ENCODE peak calls at places on chromosomes 7 and 10, in five cellular contexts. M is ovary, V is sigmoid colon, C is A549, E is esophagus muscularis mucosa. Q is an unnamed sample.

GRCh38 chr7:79820387-79820786 is 314.2 kb upstream of the GNAI1 start:
- DNase-seq in E (no peak), M (peak; percentile 47), V (peak; percentile 60), C (no peak), Q (peak; percentile 26)

GRCh38 chr7:30728591-30729100 is 23.3 kb upstream of the INMT start:
- DNase-seq in V (no peak), C (no peak), M (no peak), E (no peak), Q (no peak)

GRCh38 chr7:149885191-149886017 is 11.6 kb downstream of the ATP6V0E2 start:
- DNase-seq in V (no peak), C (no peak), E (peak; percentile 62), M (peak; percentile 14), Q (no peak)

GRCh38 chr7:77525231-77525630 is 11.9 kb upstream of the PTPN12 start:
- DNase-seq in V (no peak), C (no peak), M (no peak), E (no peak), Q (no peak)

GRCh38 chr10:114332808-114333207 is 71.5 kb downstream of the AFAP1L2 start:
- DNase-seq in V (no peak), M (no peak), E (no peak), C (no peak), Q (no peak)

GRCh38 chr10:31619410-31620095 is 300.5 kb downstream of the ZEB1 start:
- DNase-seq in C (no peak), M (no peak), V (peak; percentile 70), E (no peak), Q (no peak)

GRCh38 chr7:96314402-96315108 is 7.3 kb downstream of the SLC25A13 start:
- DNase-seq in E (no peak), V (no peak), M (no peak), C (no peak), Q (no peak)

GRCh38 chr10:30786906-30787305 is 157.4 kb upstream of the LYZL2 start:
- DNase-seq in M (no peak), E (no peak), C (no peak), V (peak; percentile 54), Q (no peak)

GRCh38 chr10:92914478-92915066 is 66.3 kb downstream of the EXOC6 start:
- DNase-seq in M (peak; percentile 40), E (no peak), C (peak; percentile 53), V (no peak), Q (peak; percentile 50)

GRCh38 chr7:142508251-142508650 is 241.0 kb upstream of the PRSS1 start:
- DNase-seq in V (no peak), E (no peak), C (no peak), M (no peak), Q (peak; percentile 76)

GRCh38 chr7:27138987-27139334 is 4.5 kb downstream of the HOXA5 start:
- DNase-seq in C (no peak), M (no peak), E (no peak), V (no peak), Q (no peak)

GRCh38 chr10:70925377-70926214 is 37.2 kb upstream of the PCBD1 start:
- DNase-seq in M (peak; percentile 43), V (no peak), E (no peak), C (peak; percentile 49), Q (peak; percentile 41)

GRCh38 chr7:90271753-90272152 is 26.8 kb downstream of the CFAP69 start:
- DNase-seq in V (no peak), E (no peak), C (no peak), M (no peak), Q (no peak)

GRCh38 chr7:135704074-135704473 is 23.9 kb downstream of the SLC13A4 start:
- DNase-seq in E (no peak), M (no peak), V (no peak), C (no peak), Q (no peak)

GRCh38 chr7:155450828-155451521 is 7.0 kb upstream of the EN2 start:
- DNase-seq in E (no peak), V (no peak), C (no peak), M (no peak), Q (no peak)

GRCh38 chr10:87598700-87599099 is 61.0 kb upstream of the PAPSS2 start:
- DNase-seq in E (no peak), M (no peak), C (no peak), V (no peak), Q (no peak)

GRCh38 chr7:108425876-108426275 is 30.4 kb downstream of the NRCAM start:
- DNase-seq in C (no peak), V (no peak), M (no peak), E (no peak), Q (no peak)

GRCh38 chr7:1813394-1814088 is 143.5 kb downstream of the ELFN1 start:
- DNase-seq in E (peak; percentile 81), M (no peak), C (no peak), V (no peak), Q (no peak)

GRCh38 chr7:18770154-18770807 is 274.7 kb downstream of the HDAC9 start:
- DNase-seq in C (no peak), M (no peak), V (no peak), E (no peak), Q (no peak)

GRCh38 chr10:79468015-79468560 is 22.7 kb upstream of the ZCCHC24 start:
- DNase-seq in V (no peak), E (no peak), M (no peak), C (no peak), Q (no peak)

GRCh38 chr10:90806677-90807076 is 51.2 kb downstream of the HTR7 start:
- DNase-seq in M (no peak), E (no peak), C (no peak), V (no peak), Q (no peak)

GRCh38 chr7:7099584-7100014 is 82.7 kb upstream of the C1GALT1 start:
- DNase-seq in C (peak; percentile 28), V (peak; percentile 79), M (peak; percentile 75), E (no peak), Q (peak; percentile 28)

GRCh38 chr7:69018200-69018599 is 580.1 kb upstream of the AUTS2 start:
- DNase-seq in M (no peak), V (no peak), E (peak; percentile 75), C (no peak), Q (no peak)

GRCh38 chr10:114931072-114931679 is 6.8 kb upstream of the TRUB1 start:
- DNase-seq in C (no peak), V (no peak), M (no peak), E (peak; percentile 17), Q (no peak)

GRCh38 chr7:106757846-106758245 is 96.9 kb upstream of the CCDC71L start:
- DNase-seq in E (no peak), C (no peak), V (peak; percentile 73), M (no peak), Q (peak; percentile 38)

GRCh38 chr10:24871006-24871405 is 81.4 kb downstream of the PRTFDC1 start:
- DNase-seq in C (no peak), M (no peak), E (no peak), V (no peak), Q (no peak)

GRCh38 chr10:61992683-61993629 is 91.5 kb downstream of the ARID5B start:
- DNase-seq in V (peak; percentile 86), C (no peak), E (peak; percentile 93), M (peak; percentile 70), Q (peak; percentile 56)
- TF ChIP-seq EP300 in V (peak; percentile 96), C (no peak), E (peak; percentile 88), M (peak; percentile 96), Q (peak; percentile 95)

GRCh38 chr10:14389981-14390590 is 59.4 kb upstream of the FRMD4A start:
- DNase-seq in M (no peak), V (no peak), C (no peak), E (no peak), Q (no peak)

GRCh38 chr10:14394179-14394578 is 63.5 kb upstream of the FRMD4A start:
- DNase-seq in E (no peak), V (no peak), M (no peak), C (no peak), Q (no peak)

GRCh38 chr10:14386202-14386593 is 55.5 kb upstream of the FRMD4A start:
- DNase-seq in C (no peak), M (no peak), V (no peak), E (no peak), Q (no peak)

GRCh38 chr10:14396441-14397048 is 65.8 kb upstream of the FRMD4A start:
- DNase-seq in V (no peak), M (no peak), C (no peak), E (no peak), Q (no peak)

DNA sequence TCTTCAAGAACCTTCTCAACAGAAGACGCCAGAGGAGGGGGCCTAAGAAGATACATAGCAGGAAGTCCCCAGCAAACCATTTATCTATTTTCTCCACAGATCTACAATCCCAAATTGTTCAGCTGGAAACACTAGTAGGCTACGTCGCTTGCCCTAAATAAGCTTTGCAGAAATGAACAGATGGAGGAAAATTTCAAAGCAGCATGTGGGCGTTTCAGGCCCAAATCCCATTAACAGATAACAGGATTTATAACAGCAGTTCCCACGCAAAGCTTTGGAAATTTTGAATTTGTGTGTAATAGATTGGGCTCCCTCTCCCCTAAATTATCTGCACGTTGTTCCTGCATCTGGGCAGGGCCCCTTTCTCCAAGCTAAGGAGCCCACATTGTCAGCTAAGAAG is 60.6 kb upstream of the FRMD4A start:
- DNase-seq in C (no peak), M (no peak), V (no peak), E (no peak), Q (no peak)
- TF ChIP-seq CTCF in C (no peak), M (no peak), V (no peak), E (no peak), Q (no peak)

GRCh38 chr10:86399514-86399878 is 32.9 kb upstream of the GRID1 start:
- DNase-seq in C (no peak), E (no peak), V (no peak), M (no peak), Q (no peak)

GRCh38 chr10:86402283-86402931 is 35.8 kb upstream of the GRID1 start:
- DNase-seq in M (no peak), C (no peak), E (no peak), V (no peak), Q (no peak)

GRCh38 chr10:86401588-86402282 is 35.1 kb upstream of the GRID1 start:
- DNase-seq in V (no peak), E (no peak), M (no peak), C (peak; percentile 47), Q (peak; percentile 28)

GRCh38 chr10:86400705-86401587 is 34.4 kb upstream of the GRID1 start:
- DNase-seq in V (peak; percentile 81), C (peak; percentile 68), M (peak; percentile 35), E (no peak), Q (peak; percentile 59)

DNA sequence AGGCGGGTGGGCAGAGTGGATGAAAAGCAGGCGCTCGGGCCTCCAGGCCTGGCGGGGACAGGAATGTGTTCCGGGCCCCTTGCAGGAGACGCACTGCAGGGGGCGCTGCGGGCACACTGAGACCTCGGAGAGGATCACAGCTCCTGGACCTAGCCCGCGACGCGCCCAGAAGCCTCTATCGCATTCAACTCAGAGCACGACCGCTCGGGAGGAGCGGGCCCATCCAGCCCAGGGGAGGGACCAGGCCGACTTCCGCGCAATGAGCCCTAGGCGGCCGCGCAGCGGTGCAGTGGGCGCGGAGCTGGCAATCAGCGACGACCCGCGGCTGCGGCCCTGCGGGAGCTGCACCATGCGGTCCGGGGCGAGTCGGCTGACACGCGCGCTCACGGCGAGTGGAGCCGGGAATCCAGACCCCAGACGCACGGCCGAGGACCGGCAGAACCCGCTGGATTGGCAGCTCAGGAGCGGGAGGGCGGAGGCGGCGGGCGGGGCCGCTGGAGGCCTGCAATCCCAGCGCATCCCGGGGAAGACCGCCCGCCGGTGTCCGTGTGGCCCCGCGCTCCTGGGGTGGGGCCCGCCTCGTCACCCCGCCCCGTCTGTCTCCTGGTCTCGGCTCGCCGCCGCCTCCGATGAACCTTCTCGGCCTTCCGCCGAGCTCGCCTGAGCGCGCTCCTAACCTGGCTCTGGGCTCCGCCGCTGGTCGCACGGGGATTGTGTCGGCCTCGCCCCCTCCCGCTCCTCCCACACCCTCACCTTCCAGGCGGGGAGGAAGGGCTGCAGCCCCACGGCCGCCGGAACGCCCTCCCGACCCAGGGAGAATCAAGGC is 33.5 kb upstream of the GRID1 start:
- DNase-seq in E (peak; percentile 96), V (peak; percentile 97), C (peak; percentile 95), M (peak; percentile 86), Q (peak; percentile 97)
- H3K27ac ChIP-seq in E (peak overlapping the region; percentile 65), V (peak overlapping the region; percentile 84), C (peak overlapping the region; percentile 92), M (peak overlapping the region; percentile 53), Q (peak overlapping the region; percentile 94)

GRCh38 chr7:45885264-45885882 is 2.9 kb upstream of the IGFBP1 start:
- DNase-seq in E (peak; percentile 83), M (no peak), V (no peak), C (peak; percentile 63), Q (no peak)
- TF ChIP-seq EP300 in E (no peak), M (no peak), V (no peak), C (peak; percentile 57), Q (no peak)